ENCODE peak calls at places on chromosomes 4 and X, in six cellular contexts. One of them, this sample, is unnamed.

GRCh38 chr4:113958766-113959540 is 20.5 kb downstream of the ARSJ start:
- DNase-seq in stomach: no peak
- DNase-seq in PC-3: peak
- DNase-seq in hepatocyte: peak
- DNase-seq in ovary: no peak
- DNase-seq in Peyer's patch: no peak
- DNase-seq in this sample: no peak

GRCh38 chr4:122921300-122921699 is 1.1 kb downstream of the NUDT6 start:
- DNase-seq in Peyer's patch: no peak
- DNase-seq in PC-3: no peak
- DNase-seq in hepatocyte: no peak
- DNase-seq in stomach: no peak
- DNase-seq in ovary: no peak
- DNase-seq in this sample: no peak

GRCh38 chr4:147480891-147481576 is at the start of gene EDNRA:
- DNase-seq in PC-3: peak
- DNase-seq in Peyer's patch: no peak
- DNase-seq in ovary: peak
- DNase-seq in hepatocyte: peak
- DNase-seq in stomach: no peak
- DNase-seq in this sample: peak

GRCh38 chr4:147813107-147813773 is 81.4 kb downstream of the ARHGAP10 start:
- DNase-seq in ovary: no peak
- DNase-seq in PC-3: no peak
- DNase-seq in stomach: no peak
- DNase-seq in Peyer's patch: no peak
- DNase-seq in hepatocyte: no peak
- DNase-seq in this sample: no peak

GRCh38 chr4:177155454-177155853 is 154.2 kb upstream of the NEIL3 start:
- DNase-seq in stomach: no peak
- DNase-seq in PC-3: no peak
- DNase-seq in Peyer's patch: no peak
- DNase-seq in hepatocyte: no peak
- DNase-seq in ovary: no peak
- DNase-seq in this sample: no peak

GRCh38 chr4:140621161-140621560 is 52.4 kb upstream of the UCP1 start:
- DNase-seq in stomach: no peak
- DNase-seq in Peyer's patch: no peak
- DNase-seq in ovary: no peak
- DNase-seq in hepatocyte: no peak
- DNase-seq in PC-3: no peak
- DNase-seq in this sample: no peak

GRCh38 chr4:141643557-141643956 is 7.2 kb downstream of the IL15 start:
- DNase-seq in hepatocyte: no peak
- DNase-seq in Peyer's patch: no peak
- DNase-seq in ovary: no peak
- DNase-seq in PC-3: peak
- DNase-seq in stomach: no peak
- DNase-seq in this sample: no peak

GRCh38 chrX:80174925-80175574 is 160.5 kb downstream of the TBX22 start:
- DNase-seq in hepatocyte: peak
- DNase-seq in Peyer's patch: no peak
- DNase-seq in stomach: peak
- DNase-seq in ovary: no peak
- DNase-seq in PC-3: peak
- DNase-seq in this sample: no peak

GRCh38 chr4:55475394-55476243 is 71.1 kb downstream of the CLOCK start:
- DNase-seq in ovary: no peak
- DNase-seq in Peyer's patch: no peak
- DNase-seq in PC-3: peak
- DNase-seq in hepatocyte: no peak
- DNase-seq in stomach: no peak
- DNase-seq in this sample: no peak

GRCh38 chr4:7210818-7211217 is 18.5 kb downstream of the SORCS2 start:
- DNase-seq in PC-3: peak
- DNase-seq in ovary: no peak
- DNase-seq in stomach: no peak
- DNase-seq in Peyer's patch: no peak
- DNase-seq in hepatocyte: no peak
- DNase-seq in this sample: no peak

GRCh38 chr4:165489786-165490185 is 111.0 kb downstream of the CPE start:
- DNase-seq in hepatocyte: no peak
- DNase-seq in stomach: no peak
- DNase-seq in PC-3: no peak
- DNase-seq in ovary: no peak
- DNase-seq in Peyer's patch: no peak
- DNase-seq in this sample: no peak

GRCh38 chr4:128424524-128425195 is 137.0 kb upstream of the PGRMC2 start:
- DNase-seq in PC-3: peak
- DNase-seq in ovary: no peak
- DNase-seq in Peyer's patch: no peak
- DNase-seq in hepatocyte: no peak
- DNase-seq in stomach: no peak
- DNase-seq in this sample: no peak

GRCh38 chrX:150410513-150410912 is 47.4 kb downstream of the MAMLD1 start:
- DNase-seq in ovary: no peak
- DNase-seq in stomach: no peak
- DNase-seq in Peyer's patch: no peak
- DNase-seq in hepatocyte: no peak
- DNase-seq in PC-3: no peak
- DNase-seq in this sample: no peak

GRCh38 chr4:12409507-12410190 is 981.0 kb upstream of the HS3ST1 start:
- DNase-seq in PC-3: peak
- DNase-seq in Peyer's patch: no peak
- DNase-seq in ovary: no peak
- DNase-seq in stomach: no peak
- DNase-seq in hepatocyte: peak
- DNase-seq in this sample: no peak

GRCh38 chrX:71579136-71579989 is 1.1 kb downstream of the GCNA start:
- DNase-seq in ovary: no peak
- DNase-seq in PC-3: no peak
- DNase-seq in Peyer's patch: no peak
- DNase-seq in hepatocyte: no peak
- DNase-seq in stomach: no peak
- DNase-seq in this sample: no peak

GRCh38 chr4:74933562-74934015 is 673 bp downstream of the PARM1 start:
- DNase-seq in Peyer's patch: peak
- DNase-seq in PC-3: no peak
- DNase-seq in stomach: peak
- DNase-seq in hepatocyte: peak
- DNase-seq in ovary: no peak
- DNase-seq in this sample: no peak

GRCh38 chr4:25834411-25835107 is 28.2 kb downstream of the SEL1L3 start:
- DNase-seq in stomach: no peak
- DNase-seq in PC-3: no peak
- DNase-seq in ovary: no peak
- DNase-seq in hepatocyte: no peak
- DNase-seq in Peyer's patch: no peak
- DNase-seq in this sample: no peak

GRCh38 chrX:29237972-29238371 is 650.7 kb downstream of the IL1RAPL1 start:
- DNase-seq in PC-3: no peak
- DNase-seq in Peyer's patch: no peak
- DNase-seq in stomach: no peak
- DNase-seq in hepatocyte: no peak
- DNase-seq in ovary: no peak
- DNase-seq in this sample: no peak

GRCh38 chr4:109967798-109968520 is 55.3 kb downstream of the EGF start:
- DNase-seq in ovary: no peak
- DNase-seq in stomach: no peak
- DNase-seq in Peyer's patch: no peak
- DNase-seq in PC-3: peak
- DNase-seq in hepatocyte: no peak
- DNase-seq in this sample: peak

GRCh38 chr4:118012142-118012541 is 22.1 kb upstream of the NDST3 start:
- DNase-seq in Peyer's patch: no peak
- DNase-seq in hepatocyte: no peak
- DNase-seq in ovary: no peak
- DNase-seq in PC-3: no peak
- DNase-seq in stomach: no peak
- DNase-seq in this sample: no peak

GRCh38 chrX:29561417-29561816 is 653.9 kb upstream of the MAGEB2 start:
- DNase-seq in PC-3: no peak
- DNase-seq in Peyer's patch: no peak
- DNase-seq in ovary: no peak
- DNase-seq in hepatocyte: no peak
- DNase-seq in stomach: no peak
- DNase-seq in this sample: peak

GRCh38 chr4:80611366-80611765 is 275.8 kb downstream of the CFAP299 start:
- DNase-seq in ovary: no peak
- DNase-seq in hepatocyte: peak
- DNase-seq in PC-3: no peak
- DNase-seq in Peyer's patch: no peak
- DNase-seq in stomach: no peak
- DNase-seq in this sample: no peak

GRCh38 chrX:18886344-18887161 is 97.4 kb downstream of the PHKA2 start:
- DNase-seq in Peyer's patch: peak
- DNase-seq in hepatocyte: peak
- DNase-seq in ovary: peak
- DNase-seq in stomach: peak
- DNase-seq in PC-3: peak
- DNase-seq in this sample: peak

GRCh38 chr4:169079942-169080827 is 70.1 kb upstream of the CBR4 start:
- DNase-seq in stomach: peak
- DNase-seq in PC-3: peak
- DNase-seq in ovary: no peak
- DNase-seq in Peyer's patch: peak
- DNase-seq in hepatocyte: peak
- DNase-seq in this sample: peak

GRCh38 chr4:12724520-12724919 is 759.6 kb downstream of the RAB28 start:
- DNase-seq in hepatocyte: peak
- DNase-seq in stomach: no peak
- DNase-seq in ovary: no peak
- DNase-seq in PC-3: peak
- DNase-seq in Peyer's patch: no peak
- DNase-seq in this sample: no peak

GRCh38 chr4:26962720-26963119 is 102.1 kb downstream of the STIM2 start:
- DNase-seq in hepatocyte: no peak
- DNase-seq in ovary: no peak
- DNase-seq in PC-3: no peak
- DNase-seq in stomach: no peak
- DNase-seq in Peyer's patch: no peak
- DNase-seq in this sample: no peak

GRCh38 chrX:16839852-16840460 is 30.2 kb downstream of the RBBP7 start:
- DNase-seq in stomach: no peak
- DNase-seq in hepatocyte: peak
- DNase-seq in Peyer's patch: no peak
- DNase-seq in PC-3: peak
- DNase-seq in ovary: no peak
- DNase-seq in this sample: no peak

GRCh38 chr4:85498068-85498733 is 23.3 kb downstream of the ARHGAP24 start:
- DNase-seq in hepatocyte: no peak
- DNase-seq in stomach: peak
- DNase-seq in ovary: no peak
- DNase-seq in Peyer's patch: peak
- DNase-seq in PC-3: peak
- DNase-seq in this sample: peak

GRCh38 chrX:53729756-53730155 is 43.2 kb upstream of the HUWE1 start:
- DNase-seq in ovary: no peak
- DNase-seq in hepatocyte: no peak
- DNase-seq in PC-3: no peak
- DNase-seq in Peyer's patch: no peak
- DNase-seq in stomach: no peak
- DNase-seq in this sample: no peak
- TF ChIP-seq CTCF in ovary: no peak
- TF ChIP-seq CTCF in hepatocyte: no peak
- TF ChIP-seq CTCF in PC-3: no peak
- TF ChIP-seq CTCF in Peyer's patch: no peak
- TF ChIP-seq CTCF in stomach: no peak
- TF ChIP-seq CTCF in this sample: no peak

DNA sequence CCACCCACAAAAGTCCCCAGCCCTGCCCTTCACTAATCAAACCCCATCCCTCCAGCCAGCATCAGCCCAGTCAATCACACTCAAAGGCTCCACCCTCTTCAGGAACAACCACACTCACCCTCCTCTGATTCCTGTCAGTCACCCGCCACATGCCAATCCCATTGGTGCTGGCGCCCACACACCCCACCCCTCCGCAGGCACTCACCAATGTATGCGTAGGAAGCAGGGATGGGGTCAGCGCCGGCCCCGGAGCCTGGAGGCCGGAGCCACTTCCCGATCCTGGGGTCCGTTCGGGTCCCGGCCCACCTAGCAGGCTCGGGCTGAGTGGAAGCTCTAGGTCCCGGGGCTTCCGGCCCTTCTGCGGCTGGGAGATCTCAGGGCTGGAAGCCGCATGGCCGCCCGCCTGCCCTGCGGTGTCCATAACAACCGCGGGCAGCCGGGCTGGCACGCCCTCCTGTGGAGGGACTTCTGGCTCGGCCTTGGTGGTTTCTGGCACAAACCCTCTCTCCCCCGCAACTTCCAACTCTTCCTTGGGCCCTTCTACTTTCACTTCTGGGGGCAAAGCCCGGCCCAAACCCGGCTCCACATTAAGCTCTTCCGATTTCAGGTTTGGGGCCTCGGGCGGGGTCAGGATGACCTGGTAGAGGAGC is 7.9 kb upstream of the CFP start:
- DNase-seq in Peyer's patch: no peak
- DNase-seq in ovary: peak
- DNase-seq in PC-3: no peak
- DNase-seq in hepatocyte: no peak
- DNase-seq in stomach: peak
- DNase-seq in this sample: no peak
- TF ChIP-seq CTCF in Peyer's patch: no peak
- TF ChIP-seq CTCF in ovary: no peak
- TF ChIP-seq CTCF in PC-3: no peak
- TF ChIP-seq CTCF in hepatocyte: no peak
- TF ChIP-seq CTCF in stomach: no peak
- TF ChIP-seq CTCF in this sample: no peak

GRCh38 chr4:183026701-183027100 is 72.4 kb upstream of the WWC2 start:
- DNase-seq in ovary: no peak
- DNase-seq in PC-3: no peak
- DNase-seq in stomach: no peak
- DNase-seq in Peyer's patch: no peak
- DNase-seq in hepatocyte: no peak
- DNase-seq in this sample: no peak
- TF ChIP-seq CTCF in ovary: no peak
- TF ChIP-seq CTCF in PC-3: no peak
- TF ChIP-seq CTCF in stomach: no peak
- TF ChIP-seq CTCF in Peyer's patch: no peak
- TF ChIP-seq CTCF in hepatocyte: no peak
- TF ChIP-seq CTCF in this sample: no peak

GRCh38 chrX:140923118-140923517 is 79.3 kb upstream of the SPANXB1 start:
- DNase-seq in ovary: no peak
- DNase-seq in hepatocyte: no peak
- DNase-seq in stomach: no peak
- DNase-seq in PC-3: no peak
- DNase-seq in Peyer's patch: no peak
- DNase-seq in this sample: no peak

GRCh38 chrX:140917354-140918115 is 84.9 kb upstream of the SPANXB1 start:
- DNase-seq in stomach: no peak
- DNase-seq in Peyer's patch: no peak
- DNase-seq in hepatocyte: no peak
- DNase-seq in PC-3: no peak
- DNase-seq in ovary: no peak
- DNase-seq in this sample: no peak

GRCh38 chrX:140913802-140914501 is 88.4 kb upstream of the SPANXB1 start:
- DNase-seq in hepatocyte: no peak
- DNase-seq in stomach: no peak
- DNase-seq in Peyer's patch: no peak
- DNase-seq in PC-3: no peak
- DNase-seq in ovary: no peak
- DNase-seq in this sample: no peak

GRCh38 chrX:140916891-140917290 is 85.5 kb upstream of the SPANXB1 start:
- DNase-seq in PC-3: no peak
- DNase-seq in ovary: no peak
- DNase-seq in hepatocyte: no peak
- DNase-seq in Peyer's patch: no peak
- DNase-seq in stomach: no peak
- DNase-seq in this sample: no peak

GRCh38 chrX:140918398-140919043 is 83.9 kb upstream of the SPANXB1 start:
- DNase-seq in ovary: peak
- DNase-seq in stomach: peak
- DNase-seq in hepatocyte: peak
- DNase-seq in Peyer's patch: peak
- DNase-seq in PC-3: peak
- DNase-seq in this sample: peak
- TF ChIP-seq CTCF in ovary: no peak
- TF ChIP-seq CTCF in stomach: peak
- TF ChIP-seq CTCF in hepatocyte: peak
- TF ChIP-seq CTCF in Peyer's patch: no peak
- TF ChIP-seq CTCF in PC-3: peak
- TF ChIP-seq CTCF in this sample: peak